ENCODE peak calls at places on chromosome 20, in nine cellular contexts. R, V, L, G, N, T, F, O and B are unnamed samples.

GRCh38 chr20:3162080-3162611 is 2.5 kb upstream of the FASTKD5 start:
- DNase-seq in R (no peak), V (no peak), L (no peak), G (no peak), N (no peak), T (no peak), F (no peak), O (no peak), B (no peak)

GRCh38 chr20:37729909-37730308 is 36.1 kb downstream of the CTNNBL1 start:
- DNase-seq in R (no peak), V (no peak), L (no peak), G (no peak), N (no peak), T (peak), F (no peak), O (no peak), B (no peak)

GRCh38 chr20:9211016-9211760 is 142.3 kb downstream of the PLCB4 start:
- DNase-seq in R (no peak), V (no peak), L (no peak), G (no peak), N (no peak), T (no peak), F (no peak), O (no peak), B (no peak)

GRCh38 chr20:62835931-62836861 is 19.3 kb downstream of the COL9A3 start:
- DNase-seq in R (no peak), V (no peak), L (no peak), G (no peak), N (no peak), T (no peak), F (no peak), O (no peak), B (no peak)

GRCh38 chr20:49279677-49280462 is 2.0 kb upstream of the ZNFX1 start:
- DNase-seq in R (no peak), V (no peak), L (no peak), G (no peak), N (no peak), T (peak), F (no peak), O (no peak), B (no peak)

GRCh38 chr20:61896058-61896961 is 169.4 kb downstream of the TAF4 start:
- DNase-seq in R (peak), V (no peak), L (no peak), G (peak), N (peak), T (peak), F (no peak), O (peak), B (peak)

GRCh38 chr20:57835053-57835452 is 125.2 kb upstream of the PMEPA1 start:
- DNase-seq in R (no peak), V (no peak), L (no peak), G (no peak), N (no peak), T (peak), F (no peak), O (no peak), B (no peak)

GRCh38 chr20:63130654-63131577 is 85.0 kb downstream of the YTHDF1 start:
- DNase-seq in R (no peak), V (no peak), L (no peak), G (no peak), N (peak), T (no peak), F (no peak), O (no peak), B (no peak)

GRCh38 chr20:60334936-60335335 is 376.7 kb downstream of the CDH26 start:
- DNase-seq in R (no peak), V (no peak), L (no peak), G (no peak), N (no peak), T (no peak), F (no peak), O (no peak), B (no peak)

GRCh38 chr20:17786221-17786718 is 86.5 kb downstream of the BANF2 start:
- DNase-seq in R (no peak), V (no peak), L (no peak), G (no peak), N (no peak), T (peak), F (no peak), O (peak), B (no peak)

GRCh38 chr20:50413088-50413500 is 97.1 kb upstream of the PTPN1 start:
- DNase-seq in R (no peak), V (no peak), L (no peak), G (no peak), N (no peak), T (peak), F (no peak), O (no peak), B (no peak)

GRCh38 chr20:20744170-20744725 is 31.8 kb upstream of the RALGAPA2 start:
- DNase-seq in R (no peak), V (no peak), L (no peak), G (no peak), N (no peak), T (no peak), F (no peak), O (no peak), B (no peak)

GRCh38 chr20:57470666-57471495 is 54.1 kb downstream of the CTCFL start:
- DNase-seq in R (no peak), V (no peak), L (no peak), G (no peak), N (no peak), T (no peak), F (no peak), O (no peak), B (no peak)

GRCh38 chr20:61674688-61675087 is 391.0 kb downstream of the TAF4 start:
- DNase-seq in R (no peak), V (no peak), L (no peak), G (no peak), N (no peak), T (no peak), F (no peak), O (no peak), B (no peak)

GRCh38 chr20:18695175-18695574 is 107.3 kb downstream of the DTD1 start:
- DNase-seq in R (no peak), V (no peak), L (no peak), G (no peak), N (no peak), T (no peak), F (no peak), O (no peak), B (no peak)

GRCh38 chr20:13458860-13459451 is 179.8 kb downstream of the TASP1 start:
- DNase-seq in R (no peak), V (peak), L (no peak), G (peak), N (peak), T (peak), F (no peak), O (peak), B (peak)

GRCh38 chr20:4161447-4162251 is 146.3 kb upstream of the RNF24 start:
- DNase-seq in R (no peak), V (no peak), L (no peak), G (peak), N (no peak), T (no peak), F (no peak), O (no peak), B (peak)

GRCh38 chr20:53427951-53428350 is 165.7 kb downstream of the ZNF217 start:
- DNase-seq in R (no peak), V (no peak), L (no peak), G (no peak), N (no peak), T (no peak), F (no peak), O (no peak), B (no peak)

GRCh38 chr20:35151739-35152138 is 4.6 kb upstream of the EDEM2 start:
- DNase-seq in R (no peak), V (no peak), L (peak), G (no peak), N (no peak), T (no peak), F (no peak), O (peak), B (no peak)

GRCh38 chr20:4942336-4942735 is 59.0 kb downstream of the SLC23A2 start:
- DNase-seq in R (no peak), V (no peak), L (no peak), G (no peak), N (no peak), T (peak), F (no peak), O (peak), B (no peak)

GRCh38 chr20:24783631-24784492 is 165.2 kb upstream of the CST7 start:
- DNase-seq in R (no peak), V (no peak), L (no peak), G (peak), N (peak), T (peak), F (no peak), O (no peak), B (peak)

GRCh38 chr20:49567421-49568256 is at the start of gene PTGIS:
- DNase-seq in R (no peak), V (no peak), L (no peak), G (no peak), N (peak), T (peak), F (no peak), O (peak), B (no peak)

GRCh38 chr20:58621906-58622548 is 29.1 kb upstream of the STX16 start:
- DNase-seq in R (no peak), V (no peak), L (no peak), G (no peak), N (no peak), T (no peak), F (no peak), O (peak), B (no peak)

GRCh38 chr20:15297059-15297875 is 959.9 kb upstream of the FLRT3 start:
- DNase-seq in R (no peak), V (no peak), L (no peak), G (no peak), N (no peak), T (no peak), F (no peak), O (no peak), B (no peak)

GRCh38 chr20:54345301-54345724 is 130.1 kb upstream of the DOK5 start:
- DNase-seq in R (no peak), V (peak), L (no peak), G (no peak), N (no peak), T (no peak), F (no peak), O (peak), B (no peak)

GRCh38 chr20:38246357-38247165 is 14.0 kb downstream of the KIAA1755 start:
- DNase-seq in R (no peak), V (no peak), L (peak), G (no peak), N (no peak), T (no peak), F (no peak), O (no peak), B (no peak)

GRCh38 chr20:53757472-53757913 is 163.9 kb upstream of the ZNF217 start:
- DNase-seq in R (no peak), V (no peak), L (no peak), G (no peak), N (no peak), T (no peak), F (no peak), O (no peak), B (no peak)

GRCh38 chr20:57193094-57193493 is 73.3 kb downstream of the BMP7 start:
- DNase-seq in R (no peak), V (no peak), L (no peak), G (no peak), N (no peak), T (no peak), F (no peak), O (no peak), B (no peak)

GRCh38 chr20:41692479-41693135 is 74.4 kb upstream of the CHD6 start:
- DNase-seq in R (peak), V (no peak), L (peak), G (peak), N (peak), T (peak), F (no peak), O (peak), B (peak)

GRCh38 chr20:9203081-9203447 is 134.2 kb downstream of the PLCB4 start:
- DNase-seq in R (no peak), V (no peak), L (no peak), G (no peak), N (no peak), T (peak), F (no peak), O (no peak), B (no peak)

GRCh38 chr20:31740208-31740607 is 1.1 kb downstream of the TPX2 start:
- DNase-seq in R (no peak), V (no peak), L (no peak), G (peak), N (no peak), T (peak), F (no peak), O (peak), B (no peak)

GRCh38 chr20:41003143-41003932 is 25.3 kb upstream of the TOP1 start:
- DNase-seq in R (no peak), V (peak), L (peak), G (peak), N (no peak), T (peak), F (no peak), O (peak), B (peak)

GRCh38 chr20:19780261-19780660 is 22.2 kb downstream of the RIN2 start:
- DNase-seq in R (no peak), V (no peak), L (no peak), G (no peak), N (no peak), T (no peak), F (no peak), O (no peak), B (no peak)

GRCh38 chr20:63099426-63100267 is 92.9 kb upstream of the BHLHE23 start:
- DNase-seq in R (no peak), V (no peak), L (no peak), G (peak), N (peak), T (no peak), F (no peak), O (no peak), B (peak)

GRCh38 chr20:1663917-1664316 is 6.3 kb upstream of the SIRPG start:
- DNase-seq in R (no peak), V (no peak), L (no peak), G (peak), N (no peak), T (peak), F (no peak), O (no peak), B (no peak)

GRCh38 chr20:49230575-49231211 is 11.5 kb downstream of the DDX27 start:
- DNase-seq in R (no peak), V (no peak), L (no peak), G (no peak), N (no peak), T (peak), F (no peak), O (peak), B (peak)

GRCh38 chr20:7399114-7399513 is 541.1 kb downstream of the HAO1 start:
- DNase-seq in R (no peak), V (no peak), L (no peak), G (no peak), N (no peak), T (no peak), F (no peak), O (no peak), B (no peak)

GRCh38 chr20:35496481-35496880 is 33.0 kb downstream of the C20orf173 start:
- DNase-seq in R (no peak), V (no peak), L (no peak), G (no peak), N (no peak), T (no peak), F (no peak), O (no peak), B (no peak)

GRCh38 chr20:8342401-8342800 is 210.3 kb downstream of the PLCB1 start:
- DNase-seq in R (no peak), V (no peak), L (no peak), G (no peak), N (no peak), T (no peak), F (no peak), O (no peak), B (no peak)